ENCODE peak calls at places on chromosome 3, in four cellular contexts. M is NCI-H2107, R is left cardiac atrium, N is cardiac fibroblast. V is an unnamed sample.

GRCh38 chr3:16066975-16067374 is 107.5 kb upstream of the GALNT15 start:
- DNase-seq in M (no peak), R (no peak), N (peak; percentile 88), V (no peak)

GRCh38 chr3:51099794-51100542 is 285.1 kb upstream of the MANF start:
- DNase-seq in M (no peak), R (peak; percentile 34), N (peak; percentile 72), V (no peak)

GRCh38 chr3:30670292-30670691 is 63.9 kb downstream of the TGFBR2 start:
- DNase-seq in M (no peak), R (no peak), N (no peak), V (no peak)

GRCh38 chr3:154684021-154684420 is 254.0 kb upstream of the GPR149 start:
- DNase-seq in M (no peak), R (no peak), N (no peak), V (no peak)

GRCh38 chr3:27802425-27802824 is 80.3 kb upstream of the EOMES start:
- DNase-seq in M (no peak), R (no peak), N (no peak), V (no peak)

GRCh38 chr3:193704431-193704830 is 111.4 kb downstream of the OPA1 start:
- DNase-seq in M (no peak), R (no peak), N (no peak), V (no peak)

GRCh38 chr3:9059489-9060400 is 96.5 kb upstream of the RAD18 start:
- DNase-seq in M (no peak), R (no peak), N (no peak), V (no peak)

GRCh38 chr3:68142331-68142887 is 488.0 kb upstream of the SUCLG2 start:
- DNase-seq in M (no peak), R (no peak), N (no peak), V (no peak)

GRCh38 chr3:28922376-28922775 is 358.5 kb upstream of the RBMS3 start:
- DNase-seq in M (no peak), R (no peak), N (no peak), V (no peak)

GRCh38 chr3:123084738-123085237 is 18.0 kb downstream of the PDIA5 start:
- DNase-seq in M (no peak), R (no peak), N (peak; percentile 22), V (peak; percentile 65)

V was measured in Right ventricle myocardium inferior.